ENCODE peak calls at places on chromosomes 12 and 14, in four cellular contexts. P is HepG2, T is K562, W is HCT116. F is an unnamed sample.

GRCh38 chr12:66203820-66204219 is 14.8 kb downstream of the IRAK3 start:
- DNase-seq in P (no peak), T (no peak), W (no peak), F (no peak)

GRCh38 chr14:100076630-100077029 is 11.4 kb downstream of the EVL start:
- DNase-seq in P (no peak), T (no peak), W (no peak), F (no peak)

GRCh38 chr12:42320796-42321195 is 5.1 kb downstream of the ZCRB1 start:
- DNase-seq in P (no peak), T (no peak), W (no peak), F (no peak)

GRCh38 chr12:124548854-124549378 is 18.5 kb downstream of the NCOR2 start:
- DNase-seq in P (no peak), T (no peak), W (no peak), F (no peak)

GRCh38 chr12:4530982-4531586 is 7.6 kb upstream of the RAD51AP1 start:
- DNase-seq in P (no peak), T (no peak), W (no peak), F (no peak)

GRCh38 chr12:5173511-5174011 is 129.9 kb downstream of the KCNA5 start:
- DNase-seq in P (no peak), T (no peak), W (peak), F (no peak)

GRCh38 chr14:70052990-70053389 is 135.8 kb downstream of the SLC8A3 start:
- DNase-seq in P (peak), T (no peak), W (no peak), F (no peak)

GRCh38 chr12:24902521-24903304 is 46.2 kb downstream of the BCAT1 start:
- DNase-seq in P (no peak), T (no peak), W (no peak), F (no peak)

GRCh38 chr12:15601210-15601800 is 187.9 kb downstream of the EPS8 start:
- DNase-seq in P (no peak), T (no peak), W (no peak), F (no peak)

GRCh38 chr12:49546481-49546880 is 7.7 kb downstream of the KCNH3 start:
- DNase-seq in P (no peak), T (no peak), W (no peak), F (no peak)

GRCh38 chr14:74065746-74066575 is 18.3 kb downstream of the ALDH6A1 start:
- DNase-seq in P (no peak), T (no peak), W (no peak), F (no peak)

GRCh38 chr12:109131522-109132050 is 15.2 kb downstream of the ACACB start:
- DNase-seq in P (no peak), T (no peak), W (no peak), F (no peak)

GRCh38 chr14:102949062-102949800 is 26.8 kb downstream of the AMN start:
- DNase-seq in P (no peak), T (no peak), W (no peak), F (no peak)

GRCh38 chr14:59161571-59162175 is 26.8 kb upstream of the DAAM1 start:
- DNase-seq in P (peak), T (no peak), W (peak), F (no peak)

GRCh38 chr12:112005419-112006395 is 7.3 kb downstream of the TMEM116 start:
- DNase-seq in P (no peak), T (peak), W (peak), F (no peak)

GRCh38 chr14:64879635-64880381 is at the start of gene SPTB:
- DNase-seq in P (no peak), T (peak), W (no peak), F (no peak)

GRCh38 chr14:48937796-48938195 is 648.4 kb downstream of the RPS29 start:
- DNase-seq in P (no peak), T (no peak), W (no peak), F (no peak)

GRCh38 chr12:122139266-122139665 is 34.8 kb downstream of the IL31 start:
- DNase-seq in P (no peak), T (no peak), W (no peak), F (no peak)

GRCh38 chr12:1820191-1820599 is at the start of gene LRTM2:
- DNase-seq in P (no peak), T (no peak), W (no peak), F (no peak)

GRCh38 chr14:46964378-46964777 is 312.8 kb upstream of the RPL10L start:
- DNase-seq in P (no peak), T (no peak), W (no peak), F (no peak)

GRCh38 chr12:18057051-18057450 is 32.9 kb downstream of the RERGL start:
- DNase-seq in P (no peak), T (no peak), W (no peak), F (no peak)

GRCh38 chr12:1803736-1804135 is 16.6 kb upstream of the LRTM2 start:
- DNase-seq in P (no peak), T (no peak), W (no peak), F (no peak)

GRCh38 chr12:45989277-45989856 is 1.0 kb downstream of the SCAF11 start:
- DNase-seq in P (no peak), T (no peak), W (peak), F (no peak)

GRCh38 chr12:116551952-116552749 is 7.0 kb upstream of the MAP1LC3B2 start:
- DNase-seq in P (no peak), T (no peak), W (peak), F (no peak)

GRCh38 chr12:94676011-94676709 is 25.8 kb upstream of the TMCC3 start:
- DNase-seq in P (no peak), T (no peak), W (no peak), F (no peak)

GRCh38 chr12:130181211-130181610 is 18.9 kb downstream of the FZD10 start:
- DNase-seq in P (no peak), T (no peak), W (no peak), F (no peak)

GRCh38 chr12:122422769-122423257 is 344 bp upstream of the CLIP1 start:
- DNase-seq in P (peak), T (no peak), W (no peak), F (no peak)

GRCh38 chr12:77382096-77382742 is 316.9 kb upstream of the E2F7 start:
- DNase-seq in P (no peak), T (no peak), W (no peak), F (no peak)

GRCh38 chr14:53517276-53517960 is 364.3 kb upstream of the DDHD1 start:
- DNase-seq in P (no peak), T (no peak), W (no peak), F (no peak)

GRCh38 chr14:69519701-69520100 is 35.2 kb downstream of the PLEKHD1 start:
- DNase-seq in P (no peak), T (no peak), W (no peak), F (no peak)

GRCh38 chr14:55097894-55098560 is 31.0 kb upstream of the LGALS3 start:
- DNase-seq in P (no peak), T (no peak), W (no peak), F (no peak)

GRCh38 chr14:31949709-31950108 is 127.4 kb upstream of the ARHGAP5 start:
- DNase-seq in P (no peak), T (no peak), W (no peak), F (no peak)

GRCh38 chr14:31951638-31951964 is 125.5 kb upstream of the ARHGAP5 start:
- DNase-seq in P (no peak), T (no peak), W (no peak), F (no peak)

GRCh38 chr14:31952573-31952972 is 124.5 kb upstream of the ARHGAP5 start:
- DNase-seq in P (no peak), T (no peak), W (no peak), F (no peak)

GRCh38 chr14:31950331-31950730 is 126.8 kb upstream of the ARHGAP5 start:
- DNase-seq in P (no peak), T (no peak), W (no peak), F (no peak)

DNA sequence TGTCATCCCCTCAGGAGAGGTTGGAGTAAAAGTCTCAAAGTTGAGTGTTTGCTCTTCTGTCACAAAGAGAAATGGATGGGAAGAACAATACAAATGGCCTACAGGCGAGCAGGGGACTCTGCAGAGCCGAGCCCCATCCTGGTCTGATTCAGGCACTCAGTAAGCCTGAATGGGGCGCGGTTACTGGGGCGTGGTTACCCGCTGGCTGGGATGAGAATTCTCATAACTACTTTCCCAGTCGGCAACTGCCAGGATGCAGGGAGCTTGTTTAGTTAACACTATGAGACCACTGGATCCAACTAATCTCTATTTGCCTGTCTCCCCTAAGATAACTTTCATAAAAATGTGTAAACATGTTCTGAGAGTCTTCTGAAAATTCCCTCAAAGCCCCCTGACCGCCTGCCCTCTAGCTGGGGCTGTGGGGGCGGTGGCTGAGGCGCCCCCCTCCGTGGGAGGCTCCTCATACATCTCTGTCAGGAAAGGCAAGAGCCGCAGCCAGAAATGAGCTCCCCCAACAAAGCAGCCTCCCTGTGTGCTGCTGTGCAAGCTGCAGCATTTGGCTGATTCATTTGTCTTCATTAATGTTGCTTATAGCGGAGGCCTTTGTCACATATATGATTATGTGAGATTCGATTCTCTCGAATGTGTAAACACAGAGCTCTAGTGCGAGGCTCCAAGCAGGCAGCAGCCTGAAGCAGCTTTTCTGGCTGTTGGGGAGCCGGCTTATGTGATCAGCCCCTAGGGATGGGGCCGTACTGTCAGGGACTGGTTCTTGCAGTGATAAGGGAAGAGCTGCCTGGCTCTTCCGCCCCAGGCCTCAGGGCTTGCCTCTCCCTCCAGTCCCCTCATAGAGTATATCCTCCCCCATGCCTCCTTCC is 126.1 kb upstream of the ARHGAP5 start:
- DNase-seq in P (no peak), T (peak), W (no peak), F (no peak)
- TF ChIP-seq POLR2AphosphoS5 in P (no peak), T (no peak), W (no peak), F (no peak)

GRCh38 chr14:50532502-50533313 is at the start of gene MAP4K5:
- DNase-seq in P (peak), T (peak), W (peak), F (no peak)

GRCh38 chr14:50531595-50532501 is 521 bp downstream of the MAP4K5 start:
- DNase-seq in P (no peak), T (no peak), W (no peak), F (no peak)

GRCh38 chr14:50529288-50530179 is 2.8 kb downstream of the MAP4K5 start:
- DNase-seq in P (no peak), T (no peak), W (no peak), F (no peak)

GRCh38 chr14:50530794-50531193 is 1.6 kb downstream of the MAP4K5 start:
- DNase-seq in P (no peak), T (no peak), W (no peak), F (no peak)

DNA sequence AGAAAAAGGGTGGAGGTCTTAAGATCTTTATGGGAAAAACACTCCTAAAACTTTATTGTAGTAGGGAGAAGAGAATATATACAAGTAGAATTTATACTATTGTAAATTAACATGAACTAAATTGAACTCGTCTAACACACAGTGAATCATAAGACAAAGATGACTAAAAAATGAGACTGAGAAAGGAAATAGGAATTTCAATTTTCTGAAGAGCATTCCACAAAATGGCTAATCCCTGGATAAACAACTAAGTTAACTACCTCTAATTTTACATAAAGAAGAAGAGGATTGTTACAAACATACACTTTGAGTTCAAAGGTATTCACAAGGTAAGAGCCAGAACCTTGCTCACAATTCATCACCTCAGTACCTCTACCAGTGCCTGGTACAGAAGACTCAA is 2.0 kb downstream of the MAP4K5 start:
- DNase-seq in P (no peak), T (no peak), W (no peak), F (no peak)
- H3K27ac ChIP-seq in P (no peak), T (no peak), W (no peak), F (no peak)

DNA sequence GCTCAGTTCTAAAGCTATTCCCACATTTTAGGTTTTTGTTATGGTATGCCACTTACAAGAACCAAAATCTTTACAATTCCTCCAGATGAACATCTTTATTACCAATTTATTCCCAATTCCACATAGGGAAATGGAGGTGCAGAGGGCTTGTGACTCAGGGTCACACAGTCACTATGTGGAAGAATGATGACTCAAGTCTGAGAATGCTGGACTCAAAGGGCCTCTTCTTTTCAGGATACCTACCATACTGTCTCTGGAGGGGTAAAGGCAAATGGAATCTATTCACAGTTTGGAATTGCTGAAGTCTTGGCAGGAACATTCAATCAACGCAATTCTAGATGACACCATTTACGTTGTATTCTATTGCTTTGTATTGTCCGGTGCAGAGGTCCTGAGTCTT is 48.2 kb upstream of the MANSC4 start:
- DNase-seq in P (no peak), T (no peak), W (no peak), F (no peak)
- TF ChIP-seq TCF7L2 in P (no peak), T (no peak), W (no peak), F (no peak)

GRCh38 chr12:44780221-44780770 is 95.8 kb downstream of the NELL2 start:
- DNase-seq in P (no peak), T (no peak), W (no peak), F (no peak)
- TF ChIP-seq POLR2AphosphoS5 in P (no peak), T (no peak), W (no peak), F (no peak)

GRCh38 chr14:61160798-61161197 is 120.3 kb downstream of the TMEM30B start:
- DNase-seq in P (no peak), T (no peak), W (no peak), F (no peak)
- H3K27ac ChIP-seq in P (no peak), T (no peak), W (no peak), F (no peak)

DNA sequence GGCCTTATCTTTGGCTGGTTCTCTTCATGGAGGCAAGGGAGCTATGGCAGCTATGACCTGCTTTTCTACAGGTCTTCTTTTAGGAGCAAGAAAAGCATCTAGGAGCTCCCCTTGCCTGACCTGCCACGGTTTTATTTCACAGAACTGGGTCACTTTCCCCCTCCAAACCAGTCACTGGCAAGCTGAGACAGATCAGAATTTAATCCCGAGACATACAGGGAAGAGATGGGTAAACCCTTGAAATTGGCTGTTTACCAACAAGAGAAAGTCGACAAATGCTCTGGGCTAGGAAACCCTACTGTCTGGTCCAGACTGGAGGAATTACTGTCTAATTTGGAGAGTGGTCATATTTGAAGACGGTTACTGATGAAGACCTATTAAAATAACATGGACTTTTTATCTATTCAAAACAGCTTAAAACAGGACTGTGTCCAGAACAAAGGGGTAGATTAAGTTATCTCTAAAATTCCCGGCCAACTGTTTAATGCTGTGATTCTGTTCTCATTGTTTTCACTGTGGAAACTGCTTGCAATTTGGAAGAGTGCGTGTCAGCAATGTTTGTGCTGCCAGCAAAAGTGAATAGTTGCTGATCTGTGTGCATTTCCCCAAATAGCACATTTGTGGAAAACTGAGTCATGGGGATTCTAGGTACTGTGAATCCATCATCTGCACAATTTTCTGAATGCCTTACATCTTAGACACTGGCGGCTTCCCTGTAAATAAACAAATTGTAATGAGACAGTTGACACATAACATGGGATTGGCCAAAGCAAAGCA is 73.4 kb upstream of the EEA1 start:
- DNase-seq in P (no peak), T (no peak), W (no peak), F (no peak)
- TF ChIP-seq TCF7L2 in P (no peak), T (no peak), W (no peak), F (no peak)

GRCh38 chr12:3351731-3352130 is 139.3 kb upstream of the PRMT8 start:
- DNase-seq in P (no peak), T (no peak), W (no peak), F (no peak)
- TF ChIP-seq POLR2AphosphoS5 in P (no peak), T (no peak), W (no peak), F (no peak)

F was measured in Panc1.